ENCODE peak calls at places on chromosomes 2 and 18, in six cellular contexts. Y is nephron progenitor cell, O is cardiac muscle cell, N is left lung, C is cardiac septum, W is adipocyte. F is an unnamed sample.

GRCh38 chr18:36481201-36481657 is 183.7 kb downstream of the FHOD3 start:
- DNase-seq in Y (no peak), O (no peak), N (no peak), C (no peak), W (no peak), F (no peak)

GRCh38 chr2:99636432-99637034 is 146.7 kb upstream of the REV1 start:
- DNase-seq in Y (peak; percentile 43), O (no peak), N (peak; percentile 82), C (peak; percentile 94), W (no peak), F (no peak)

GRCh38 chr18:55031576-55031975 is 72.3 kb upstream of the CCDC68 start:
- DNase-seq in Y (no peak), O (no peak), N (no peak), C (no peak), W (no peak), F (no peak)

GRCh38 chr18:58785171-58785805 is 79.4 kb upstream of the ZNF532 start:
- DNase-seq in Y (no peak), O (no peak), N (no peak), C (no peak), W (peak; percentile 78), F (no peak)

GRCh38 chr2:68196120-68196716 is 38.5 kb downstream of the PNO1 start:
- DNase-seq in Y (peak; percentile 17), O (peak; percentile 52), N (no peak), C (no peak), W (peak; percentile 79), F (no peak)

GRCh38 chr18:76356666-76357065 is 138.4 kb downstream of the ZNF516 start:
- DNase-seq in Y (no peak), O (no peak), N (no peak), C (peak; percentile 55), W (no peak), F (no peak)

GRCh38 chr2:15826273-15826717 is 114.1 kb upstream of the MYCN start:
- DNase-seq in Y (peak; percentile 58), O (no peak), N (no peak), C (no peak), W (no peak), F (no peak)

GRCh38 chr18:8696749-8697211 is 8.6 kb upstream of the MTCL1 start:
- DNase-seq in Y (peak; percentile 86), O (peak; percentile 63), N (peak; percentile 91), C (no peak), W (peak; percentile 89), F (peak; percentile 35)

GRCh38 chr2:181074457-181074856 is 94.1 kb downstream of the UBE2E3 start:
- DNase-seq in Y (no peak), O (no peak), N (no peak), C (no peak), W (no peak), F (no peak)

GRCh38 chr2:23350026-23350791 is 34.8 kb upstream of the KLHL29 start:
- DNase-seq in Y (no peak), O (no peak), N (no peak), C (peak; percentile 70), W (no peak), F (no peak)

GRCh38 chr2:237497820-237498128 is 10.7 kb downstream of the MLPH start:
- DNase-seq in Y (no peak), O (no peak), N (no peak), C (peak; percentile 31), W (peak; percentile 68), F (no peak)

GRCh38 chr2:36352024-36352398 is 3.6 kb upstream of the CRIM1 start:
- DNase-seq in Y (peak; percentile 8), O (peak; percentile 57), N (no peak), C (no peak), W (peak; percentile 85), F (peak; percentile 2)

GRCh38 chr18:56522826-56523225 is 115.6 kb downstream of the TXNL1 start:
- DNase-seq in Y (no peak), O (no peak), N (no peak), C (no peak), W (peak; percentile 38), F (no peak)

GRCh38 chr2:66874411-66874810 is 439.5 kb downstream of the MEIS1 start:
- DNase-seq in Y (no peak), O (no peak), N (no peak), C (no peak), W (peak; percentile 75), F (no peak)

GRCh38 chr18:7492385-7492784 is 74.7 kb upstream of the PTPRM start:
- DNase-seq in Y (no peak), O (no peak), N (no peak), C (no peak), W (no peak), F (no peak)

GRCh38 chr2:113910967-113911678 is 21.2 kb downstream of the ACTR3 start:
- DNase-seq in Y (no peak), O (no peak), N (no peak), C (no peak), W (no peak), F (no peak)

GRCh38 chr2:20618468-20618885 is 32.4 kb downstream of the HS1BP3 start:
- DNase-seq in Y (no peak), O (no peak), N (no peak), C (peak; percentile 77), W (no peak), F (no peak)

GRCh38 chr2:180985771-180986395 is 5.5 kb downstream of the UBE2E3 start:
- DNase-seq in Y (no peak), O (peak; percentile 35), N (no peak), C (no peak), W (no peak), F (no peak)

GRCh38 chr18:23336072-23336471 is 117.0 kb upstream of the RIOK3 start:
- DNase-seq in Y (no peak), O (no peak), N (no peak), C (no peak), W (no peak), F (no peak)

F was measured in NCI-H1436.